ENCODE peak calls at places on chromosomes 3 and 15, in four cellular contexts. I is KBM-7, X is AG04450, T is NCI-H1092. Y is an unnamed sample.

GRCh38 chr15:40469776-40470390 is 901 bp upstream of the CHST14 start:
- DNase-seq in I (no peak), X (no peak), T (no peak), Y (no peak)

GRCh38 chr15:41940441-41940857 is 31.9 kb downstream of the EHD4 start:
- DNase-seq in I (no peak), X (no peak), T (no peak), Y (no peak)

GRCh38 chr3:159792070-159792469 is 196.6 kb upstream of the IL12A start:
- DNase-seq in I (no peak), X (no peak), T (no peak), Y (no peak)

GRCh38 chr3:155497930-155498647 is 204.6 kb upstream of the STRIT1 start:
- DNase-seq in I (no peak), X (no peak), T (no peak), Y (no peak)

GRCh38 chr3:30655187-30655812 is 48.9 kb downstream of the TGFBR2 start:
- DNase-seq in I (peak), X (no peak), T (no peak), Y (peak)

GRCh38 chr15:45048784-45049631 is 26.0 kb downstream of the SORD start:
- DNase-seq in I (peak), X (no peak), T (no peak), Y (no peak)

GRCh38 chr3:172687501-172687900 is 23.4 kb downstream of the NCEH1 start:
- DNase-seq in I (no peak), X (no peak), T (no peak), Y (no peak)

GRCh38 chr3:57283366-57283765 is 9.1 kb downstream of the ASB14 start:
- DNase-seq in I (no peak), X (no peak), T (no peak), Y (no peak)

GRCh38 chr3:113783463-113783862 is 36.6 kb downstream of the ATP6V1A start:
- DNase-seq in I (peak), X (peak), T (no peak), Y (no peak)

GRCh38 chr3:94249491-94250079 is 186.7 kb downstream of the NSUN3 start:
- DNase-seq in I (peak), X (peak), T (peak), Y (peak)

GRCh38 chr3:190321789-190322603 is at the start of gene CLDN1:
- DNase-seq in I (peak), X (peak), T (peak), Y (no peak)

GRCh38 chr3:173893066-173893465 is 495.5 kb downstream of the NLGN1 start:
- DNase-seq in I (no peak), X (no peak), T (no peak), Y (peak)

GRCh38 chr3:195748661-195749060 is 27.9 kb downstream of the MUC20 start:
- DNase-seq in I (no peak), X (no peak), T (no peak), Y (no peak)

GRCh38 chr15:72313448-72313840 is 6.5 kb downstream of the CELF6 start:
- DNase-seq in I (no peak), X (no peak), T (no peak), Y (no peak)

GRCh38 chr3:131801566-131801965 is 233.2 kb downstream of the CPNE4 start:
- DNase-seq in I (no peak), X (no peak), T (no peak), Y (no peak)

GRCh38 chr3:13072239-13073041 is 789 bp downstream of the IQSEC1 start:
- DNase-seq in I (no peak), X (no peak), T (peak), Y (no peak)

GRCh38 chr3:133697960-133698359 is 36.2 kb upstream of the TOPBP1 start:
- DNase-seq in I (no peak), X (no peak), T (no peak), Y (no peak)

GRCh38 chr3:133097214-133097613 is 59.0 kb downstream of the TMEM108 start:
- DNase-seq in I (no peak), X (no peak), T (peak), Y (peak)

GRCh38 chr3:137568880-137569279 is 195.2 kb upstream of the SOX14 start:
- DNase-seq in I (no peak), X (no peak), T (no peak), Y (no peak)

GRCh38 chr3:171384101-171384891 is 75.9 kb downstream of the TNIK start:
- DNase-seq in I (no peak), X (no peak), T (no peak), Y (no peak)

GRCh38 chr3:194814878-194815357 is 129.2 kb downstream of the FAM43A start:
- DNase-seq in I (no peak), X (no peak), T (no peak), Y (no peak)

GRCh38 chr3:51683566-51683965 is 12.5 kb downstream of the TEX264 start:
- DNase-seq in I (no peak), X (no peak), T (no peak), Y (no peak)

GRCh38 chr3:178392553-178392952 is 143.7 kb upstream of the KCNMB2 start:
- DNase-seq in I (no peak), X (no peak), T (no peak), Y (no peak)

GRCh38 chr3:169940486-169941181 is 26.0 kb upstream of the SEC62 start:
- DNase-seq in I (peak), X (no peak), T (no peak), Y (no peak)

GRCh38 chr3:52784931-52785590 is 7.7 kb downstream of the ITIH1 start:
- DNase-seq in I (no peak), X (no peak), T (no peak), Y (no peak)

GRCh38 chr3:188976407-188976806 is 195.4 kb upstream of the TPRG1 start:
- DNase-seq in I (no peak), X (no peak), T (no peak), Y (no peak)

GRCh38 chr15:39248204-39248603 is 332.7 kb upstream of the THBS1 start:
- DNase-seq in I (no peak), X (peak), T (no peak), Y (peak)

GRCh38 chr3:47443611-47443995 is 32.1 kb downstream of the SCAP start:
- DNase-seq in I (no peak), X (no peak), T (no peak), Y (no peak)

GRCh38 chr3:94294806-94295205 is 231.9 kb downstream of the NSUN3 start:
- DNase-seq in I (no peak), X (no peak), T (no peak), Y (no peak)

GRCh38 chr3:9302425-9303181 is 53.2 kb upstream of the SRGAP3 start:
- DNase-seq in I (peak), X (peak), T (peak), Y (peak)

GRCh38 chr3:138062626-138063025 is 52.7 kb downstream of the CLDN18 start:
- DNase-seq in I (no peak), X (peak), T (no peak), Y (no peak)

GRCh38 chr3:117104381-117104780 is 394.8 kb downstream of the TUSC7 start:
- DNase-seq in I (no peak), X (no peak), T (no peak), Y (no peak)

GRCh38 chr3:170044280-170044679 is 6.5 kb downstream of the GPR160 start:
- DNase-seq in I (no peak), X (no peak), T (no peak), Y (no peak)

GRCh38 chr3:159762981-159763465 is 225.6 kb upstream of the IL12A start:
- DNase-seq in I (peak), X (peak), T (no peak), Y (no peak)

GRCh38 chr15:92170897-92171296 is 222.8 kb upstream of the ST8SIA2 start:
- DNase-seq in I (no peak), X (no peak), T (no peak), Y (no peak)

GRCh38 chr15:52183562-52184173 is 7.5 kb downstream of the GNB5 start:
- DNase-seq in I (peak), X (no peak), T (no peak), Y (no peak)

GRCh38 chr15:100394726-100395125 is 53.0 kb upstream of the ADAMTS17 start:
- DNase-seq in I (no peak), X (no peak), T (no peak), Y (no peak)

GRCh38 chr3:194364652-194365434 is 4.7 kb downstream of the LRRC15 start:
- DNase-seq in I (no peak), X (peak), T (peak), Y (no peak)